ENCODE peak calls at places on chromosomes 12 and 14, in ten cellular contexts. B is substantia nigra; W is activated CD4-positive, alpha-beta T cell treated with anti-CD3 and anti-CD28 coated beads, Interleukin-2, amount 50 U/mL, for 1 hour; H is AG09309; M is stimulated activated CD8-positive, alpha-beta memory T cell treated with anti-CD3 and anti-CD28 coated beads, Interleukin-15, amount 100 ng/mL, for 1 hour; P is EL; J is stimulated activated CD4-positive, alpha-beta T cell treated with anti-CD3 and anti-CD28 coated beads, Interleukin-1b, Interleukin-23, amount 100 ng/mL, for 24 hours; D is EH; T is left colon; R is cardiac fibroblast. Z is an unnamed sample.

GRCh38 chr14:65230287-65230728 is 128.0 kb upstream of the MAX start:
- DNase-seq in B (no peak), W (no peak), H (no peak), M (no peak), P (no peak), J (no peak), D (no peak), T (no peak), R (peak), Z (no peak)

GRCh38 chr12:15928345-15928744 is 17.2 kb downstream of the DERA start:
- DNase-seq in B (no peak), W (no peak), H (peak), M (no peak), P (peak), J (no peak), D (peak), T (no peak), R (peak), Z (peak)

GRCh38 chr12:57852620-57853509 is 6.3 kb upstream of the CTDSP2 start:
- DNase-seq in B (no peak), W (no peak), H (no peak), M (no peak), P (no peak), J (no peak), D (no peak), T (peak), R (peak), Z (no peak)

GRCh38 chr12:121711925-121712461 is 559 bp upstream of the TMEM120B start:
- DNase-seq in B (no peak), W (no peak), H (no peak), M (no peak), P (no peak), J (no peak), D (no peak), T (peak), R (peak), Z (peak)

GRCh38 chr14:105917933-105918436 is 391.6 kb downstream of the TMEM121 start:
- DNase-seq in B (no peak), W (no peak), H (no peak), M (no peak), P (no peak), J (no peak), D (no peak), T (peak), R (no peak), Z (no peak)

GRCh38 chr12:110739894-110740293 is 2.8 kb downstream of the PPP1CC start:
- DNase-seq in B (no peak), W (no peak), H (no peak), M (no peak), P (no peak), J (no peak), D (no peak), T (no peak), R (no peak), Z (no peak)

GRCh38 chr12:97313471-97314190 is 149.0 kb upstream of the RMST start:
- DNase-seq in B (no peak), W (no peak), H (no peak), M (no peak), P (no peak), J (no peak), D (no peak), T (no peak), R (no peak), Z (peak)

GRCh38 chr12:100267603-100268281 is 765 bp downstream of the SCYL2 start:
- DNase-seq in B (no peak), W (peak), H (no peak), M (no peak), P (peak), J (no peak), D (peak), T (no peak), R (peak), Z (peak)

GRCh38 chr14:68563256-68564131 is 229.4 kb downstream of the ZFP36L1 start:
- DNase-seq in B (no peak), W (no peak), H (no peak), M (no peak), P (peak), J (no peak), D (peak), T (no peak), R (peak), Z (no peak)

GRCh38 chr14:90287791-90288190 is 31.4 kb downstream of the PSMC1 start:
- DNase-seq in B (no peak), W (no peak), H (no peak), M (no peak), P (no peak), J (no peak), D (no peak), T (no peak), R (no peak), Z (no peak)

GRCh38 chr14:89924224-89924623 is 30.3 kb downstream of the EFCAB11 start:
- DNase-seq in B (no peak), W (no peak), H (no peak), M (no peak), P (no peak), J (no peak), D (no peak), T (no peak), R (no peak), Z (no peak)

GRCh38 chr14:106556665-106557289 is 1030.4 kb downstream of the TMEM121 start:
- DNase-seq in B (peak), W (peak), H (no peak), M (peak), P (no peak), J (peak), D (no peak), T (peak), R (no peak), Z (no peak)

GRCh38 chr12:3662516-3662915 is 90.4 kb downstream of the CRACR2A start:
- DNase-seq in B (no peak), W (no peak), H (no peak), M (no peak), P (no peak), J (no peak), D (peak), T (no peak), R (no peak), Z (peak)

GRCh38 chr12:55713721-55714120 is 2.1 kb upstream of the BLOC1S1 start:
- DNase-seq in B (no peak), W (no peak), H (peak), M (no peak), P (peak), J (no peak), D (peak), T (no peak), R (peak), Z (peak)

GRCh38 chr12:45981075-45981837 is 9.1 kb downstream of the SCAF11 start:
- DNase-seq in B (no peak), W (no peak), H (no peak), M (no peak), P (no peak), J (no peak), D (peak), T (no peak), R (no peak), Z (no peak)